ENCODE peak calls at places on chromosome X, in eight cellular contexts. Y is choroid plexus epithelial cell, J is cardiac fibroblast, T is GM12865, H is mucosa of descending colon, N is kidney, D is HFFc6, Q is ovary. P is an unnamed sample.

GRCh38 chrX:8424941-8425340 is 39.7 kb upstream of the VCX3B start:
- DNase-seq in Y (no peak), J (no peak), T (no peak), H (no peak), N (no peak), D (no peak), Q (no peak), P (no peak)

GRCh38 chrX:24487576-24487975 is 22.5 kb downstream of the PDK3 start:
- DNase-seq in Y (no peak), J (no peak), T (no peak), H (no peak), N (no peak), D (no peak), Q (no peak), P (no peak)

GRCh38 chrX:120378570-120378969 is 16.7 kb downstream of the ATP1B4 start:
- DNase-seq in Y (no peak), J (no peak), T (no peak), H (no peak), N (no peak), D (no peak), Q (no peak), P (no peak)

GRCh38 chrX:41491267-41492004 is 44.3 kb downstream of the NYX start:
- DNase-seq in Y (peak), J (peak), T (no peak), H (no peak), N (no peak), D (peak), Q (no peak), P (no peak)

GRCh38 chrX:135985123-135985973 is at the start of gene SLC9A6:
- DNase-seq in Y (peak), J (peak), T (peak), H (peak), N (peak), D (peak), Q (peak), P (peak)

GRCh38 chrX:89034679-89035078 is 287.7 kb downstream of the CPXCR1 start:
- DNase-seq in Y (no peak), J (no peak), T (no peak), H (no peak), N (no peak), D (no peak), Q (no peak), P (no peak)

GRCh38 chrX:110210417-110211139 is 107.3 kb downstream of the AMMECR1 start:
- DNase-seq in Y (peak), J (peak), T (no peak), H (no peak), N (no peak), D (peak), Q (no peak), P (no peak)

GRCh38 chrX:7146703-7147430 is 645 bp upstream of the STS start:
- DNase-seq in Y (peak), J (peak), T (peak), H (peak), N (no peak), D (no peak), Q (no peak), P (peak)

GRCh38 chrX:13430136-13430827 is 110.4 kb upstream of the ATXN3L start:
- DNase-seq in Y (peak), J (no peak), T (no peak), H (no peak), N (no peak), D (no peak), Q (no peak), P (no peak)

GRCh38 chrX:128975716-128976115 is 547.6 kb downstream of the SMARCA1 start:
- DNase-seq in Y (peak), J (peak), T (peak), H (no peak), N (no peak), D (no peak), Q (peak), P (peak)

GRCh38 chrX:118596428-118596827 is 100.8 kb downstream of the DOCK11 start:
- DNase-seq in Y (no peak), J (no peak), T (no peak), H (no peak), N (no peak), D (no peak), Q (no peak), P (no peak)

GRCh38 chrX:12894074-12894691 is 12.2 kb upstream of the TLR8 start:
- DNase-seq in Y (peak), J (peak), T (peak), H (no peak), N (no peak), D (no peak), Q (peak), P (peak)

GRCh38 chrX:18994713-18995112 is 10.8 kb upstream of the PHKA2 start:
- DNase-seq in Y (peak), J (peak), T (no peak), H (no peak), N (no peak), D (peak), Q (no peak), P (no peak)

GRCh38 chrX:2647627-2648026 is 43.5 kb upstream of the CD99 start:
- DNase-seq in Y (no peak), J (no peak), T (no peak), H (no peak), N (no peak), D (no peak), Q (no peak), P (no peak)

GRCh38 chrX:31702208-31702607 is 630.4 kb upstream of the FTHL17 start:
- DNase-seq in Y (no peak), J (no peak), T (no peak), H (no peak), N (no peak), D (no peak), Q (no peak), P (no peak)

GRCh38 chrX:133981908-133982307 is 3.5 kb downstream of the GPC3 start:
- DNase-seq in Y (no peak), J (no peak), T (no peak), H (no peak), N (no peak), D (no peak), Q (no peak), P (no peak)

GRCh38 chrX:7390446-7390845 is 242.5 kb upstream of the PUDP start:
- DNase-seq in Y (no peak), J (no peak), T (no peak), H (no peak), N (no peak), D (no peak), Q (no peak), P (no peak)

GRCh38 chrX:13283512-13283911 is 36.3 kb downstream of the ATXN3L start:
- DNase-seq in Y (no peak), J (peak), T (no peak), H (no peak), N (no peak), D (no peak), Q (no peak), P (no peak)

GRCh38 chrX:20252392-20253231 is 14.1 kb downstream of the RPS6KA3 start:
- DNase-seq in Y (peak), J (peak), T (peak), H (no peak), N (peak), D (no peak), Q (no peak), P (peak)

GRCh38 chrX:108132034-108132433 is 40.5 kb downstream of the ATG4A start:
- DNase-seq in Y (no peak), J (no peak), T (no peak), H (no peak), N (peak), D (no peak), Q (no peak), P (no peak)

GRCh38 chrX:116272328-116272727 is 101.8 kb downstream of the AGTR2 start:
- DNase-seq in Y (peak), J (peak), T (no peak), H (no peak), N (no peak), D (peak), Q (no peak), P (no peak)

GRCh38 chrX:155056877-155057792 is 13.8 kb downstream of the CMC4 start:
- DNase-seq in Y (peak), J (peak), T (peak), H (peak), N (peak), D (peak), Q (peak), P (peak)

GRCh38 chrX:21747523-21747922 is 10.4 kb downstream of the SMPX start:
- DNase-seq in Y (no peak), J (peak), T (no peak), H (no peak), N (no peak), D (no peak), Q (no peak), P (no peak)

DNA sequence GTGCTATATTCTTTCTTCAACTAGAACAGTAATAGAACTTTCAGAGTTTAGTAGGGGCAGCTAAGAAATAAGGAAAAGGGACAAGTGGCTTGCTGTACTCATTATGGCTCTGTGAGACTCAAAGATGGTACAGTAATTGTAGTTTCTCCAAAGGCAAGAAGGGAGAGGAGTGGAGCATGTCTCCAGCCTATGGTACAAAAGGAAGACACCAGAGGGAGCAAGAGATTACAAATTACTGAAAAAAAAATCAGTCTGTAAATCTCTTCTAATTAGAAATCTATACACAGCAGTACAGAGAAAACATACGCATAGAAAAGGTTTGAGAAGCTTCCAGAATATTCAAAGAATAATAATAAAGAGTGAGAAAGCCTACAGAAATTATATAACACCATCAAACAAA is 61.4 kb downstream of the KLHL4 start:
- DNase-seq in Y (peak), J (peak), T (no peak), H (no peak), N (no peak), D (no peak), Q (no peak), P (no peak)
- TF ChIP-seq CTCF in Y (peak), J (peak), T (no peak), H (no peak), N (no peak), D (no peak), Q (no peak), P (no peak)

DNA sequence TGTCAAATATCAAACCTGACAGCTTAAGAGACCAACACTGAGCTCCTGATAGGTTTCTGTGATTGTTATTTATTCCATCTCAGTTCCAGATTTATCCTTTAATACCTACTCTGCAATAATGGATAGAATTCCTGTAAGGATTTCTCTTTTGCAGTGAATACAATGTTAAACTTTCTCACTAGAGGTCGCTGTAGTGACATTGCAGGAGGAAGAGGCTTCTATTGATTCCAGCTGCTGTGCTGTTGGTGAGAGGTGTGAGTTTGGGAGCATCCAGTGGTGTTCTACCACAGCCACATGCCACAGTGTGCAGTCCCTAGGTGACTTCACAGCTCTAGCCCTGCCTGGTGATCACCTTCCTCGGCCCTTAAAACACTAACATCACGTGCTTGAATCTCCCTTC is 34.6 kb upstream of the DCAF8L2 start:
- DNase-seq in Y (peak), J (peak), T (peak), H (no peak), N (no peak), D (no peak), Q (no peak), P (peak)
- TF ChIP-seq CTCF in Y (peak), J (peak), T (peak), H (no peak), N (peak), D (no peak), Q (no peak), P (no peak)

DNA sequence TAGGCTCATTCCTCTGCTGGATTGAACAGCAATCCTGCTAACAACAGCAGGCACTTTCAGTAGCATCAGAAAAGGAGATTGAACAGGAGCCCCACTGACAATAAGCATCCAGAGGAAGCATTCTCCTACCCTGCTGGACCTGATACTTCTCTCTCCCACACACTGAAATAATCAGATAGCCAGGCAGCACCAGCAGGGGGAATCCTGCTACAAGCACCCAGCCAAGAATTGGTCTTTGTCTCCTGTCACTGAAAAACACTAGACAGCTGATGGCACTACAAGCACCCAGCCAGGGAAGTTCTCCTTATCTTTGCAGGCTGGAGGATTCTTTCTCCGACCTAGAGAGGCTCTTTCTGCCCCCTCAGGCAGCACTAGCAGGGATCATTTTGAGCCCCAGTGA is 444.3 kb upstream of the GRIA3 start:
- DNase-seq in Y (peak), J (no peak), T (no peak), H (no peak), N (no peak), D (peak), Q (no peak), P (no peak)
- TF ChIP-seq CTCF in Y (peak), J (peak), T (no peak), H (no peak), N (no peak), D (peak), Q (no peak), P (no peak)

GRCh38 chrX:48573690-48574269 is 504 bp upstream of the RBM3 start:
- DNase-seq in Y (peak), J (peak), T (no peak), H (peak), N (peak), D (no peak), Q (peak), P (no peak)
- TF ChIP-seq CTCF in Y (no peak), J (no peak), T (no peak), H (no peak), N (no peak), D (no peak), Q (no peak), P (no peak)